ENCODE peak calls at places on chromosome 5, in seven cellular contexts. One of them, this sample, is unnamed.

GRCh38 chr5:172149073-172149472 is 39.0 kb downstream of the STK10 start:
- DNase-seq in HFFc6: peak
- DNase-seq in lung: no peak
- DNase-seq in NB4: no peak
- DNase-seq in AG04450: peak
- DNase-seq in PC-3: no peak
- DNase-seq in left ventricle myocardium inferior: no peak
- DNase-seq in this sample: no peak

GRCh38 chr5:167912944-167913343 is 378.5 kb upstream of the WWC1 start:
- DNase-seq in HFFc6: no peak
- DNase-seq in lung: no peak
- DNase-seq in left ventricle myocardium inferior: no peak
- DNase-seq in AG04450: no peak
- DNase-seq in PC-3: no peak
- DNase-seq in NB4: no peak
- DNase-seq in this sample: no peak

GRCh38 chr5:51731641-51732040 is 348.4 kb downstream of the ISL1 start:
- DNase-seq in lung: no peak
- DNase-seq in AG04450: no peak
- DNase-seq in HFFc6: no peak
- DNase-seq in left ventricle myocardium inferior: no peak
- DNase-seq in PC-3: no peak
- DNase-seq in NB4: no peak
- DNase-seq in this sample: no peak

GRCh38 chr5:157719231-157719630 is 12.0 kb upstream of the THG1L start:
- DNase-seq in NB4: no peak
- DNase-seq in left ventricle myocardium inferior: no peak
- DNase-seq in HFFc6: no peak
- DNase-seq in PC-3: no peak
- DNase-seq in lung: no peak
- DNase-seq in AG04450: no peak
- DNase-seq in this sample: no peak

GRCh38 chr5:169740435-169740834 is 103.4 kb downstream of the DOCK2 start:
- DNase-seq in PC-3: no peak
- DNase-seq in AG04450: no peak
- DNase-seq in left ventricle myocardium inferior: no peak
- DNase-seq in lung: no peak
- DNase-seq in HFFc6: no peak
- DNase-seq in NB4: no peak
- DNase-seq in this sample: no peak

GRCh38 chr5:14983666-14984441 is 112.3 kb upstream of the ANKH start:
- DNase-seq in left ventricle myocardium inferior: no peak
- DNase-seq in lung: no peak
- DNase-seq in HFFc6: no peak
- DNase-seq in NB4: peak
- DNase-seq in AG04450: no peak
- DNase-seq in PC-3: no peak
- DNase-seq in this sample: no peak

GRCh38 chr5:10151656-10152055 is 98.0 kb downstream of the ATPSCKMT start:
- DNase-seq in PC-3: peak
- DNase-seq in lung: no peak
- DNase-seq in left ventricle myocardium inferior: no peak
- DNase-seq in AG04450: no peak
- DNase-seq in HFFc6: no peak
- DNase-seq in NB4: no peak
- DNase-seq in this sample: no peak

GRCh38 chr5:32147236-32147635 is 26.9 kb downstream of the GOLPH3 start:
- DNase-seq in AG04450: no peak
- DNase-seq in PC-3: no peak
- DNase-seq in left ventricle myocardium inferior: no peak
- DNase-seq in HFFc6: no peak
- DNase-seq in NB4: peak
- DNase-seq in lung: no peak
- DNase-seq in this sample: no peak

GRCh38 chr5:134649163-134649916 is 755 bp downstream of the SEC24A start:
- DNase-seq in AG04450: no peak
- DNase-seq in PC-3: no peak
- DNase-seq in HFFc6: no peak
- DNase-seq in NB4: peak
- DNase-seq in lung: no peak
- DNase-seq in left ventricle myocardium inferior: no peak
- DNase-seq in this sample: no peak

GRCh38 chr5:150640311-150641005 is at the start of gene SYNPO:
- DNase-seq in lung: peak
- DNase-seq in AG04450: peak
- DNase-seq in PC-3: peak
- DNase-seq in left ventricle myocardium inferior: peak
- DNase-seq in NB4: peak
- DNase-seq in HFFc6: peak
- DNase-seq in this sample: no peak
- TF ChIP-seq CTCF in lung: no peak
- TF ChIP-seq CTCF in AG04450: no peak
- TF ChIP-seq CTCF in PC-3: peak
- TF ChIP-seq CTCF in left ventricle myocardium inferior: no peak
- TF ChIP-seq CTCF in NB4: no peak
- TF ChIP-seq CTCF in HFFc6: peak
- TF ChIP-seq CTCF in this sample: no peak

DNA sequence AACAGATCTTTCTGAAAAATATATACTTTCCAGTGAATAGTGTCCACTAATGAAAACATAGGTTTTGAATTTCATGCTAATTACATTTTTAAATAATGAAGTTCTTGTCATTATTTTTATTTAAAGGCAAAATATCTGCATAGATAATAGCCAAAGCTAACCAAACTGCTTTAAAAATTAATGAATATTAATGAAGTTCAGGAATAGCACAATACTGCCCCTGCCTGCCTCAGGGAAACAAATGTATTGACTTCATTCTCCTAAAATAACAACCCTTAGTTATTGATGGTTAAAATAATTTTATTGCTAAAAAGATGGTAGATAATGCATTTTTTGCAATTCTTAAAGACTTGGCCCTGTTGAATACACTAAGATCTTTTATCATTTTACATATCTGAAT is 103.6 kb upstream of the SSBP2 start:
- DNase-seq in lung: no peak
- DNase-seq in HFFc6: no peak
- DNase-seq in PC-3: no peak
- DNase-seq in NB4: no peak
- DNase-seq in AG04450: no peak
- DNase-seq in left ventricle myocardium inferior: no peak
- DNase-seq in this sample: no peak
- TF ChIP-seq CTCF in lung: no peak
- TF ChIP-seq CTCF in HFFc6: peak
- TF ChIP-seq CTCF in PC-3: peak
- TF ChIP-seq CTCF in NB4: no peak
- TF ChIP-seq CTCF in AG04450: peak
- TF ChIP-seq CTCF in left ventricle myocardium inferior: peak
- TF ChIP-seq CTCF in this sample: peak

DNA sequence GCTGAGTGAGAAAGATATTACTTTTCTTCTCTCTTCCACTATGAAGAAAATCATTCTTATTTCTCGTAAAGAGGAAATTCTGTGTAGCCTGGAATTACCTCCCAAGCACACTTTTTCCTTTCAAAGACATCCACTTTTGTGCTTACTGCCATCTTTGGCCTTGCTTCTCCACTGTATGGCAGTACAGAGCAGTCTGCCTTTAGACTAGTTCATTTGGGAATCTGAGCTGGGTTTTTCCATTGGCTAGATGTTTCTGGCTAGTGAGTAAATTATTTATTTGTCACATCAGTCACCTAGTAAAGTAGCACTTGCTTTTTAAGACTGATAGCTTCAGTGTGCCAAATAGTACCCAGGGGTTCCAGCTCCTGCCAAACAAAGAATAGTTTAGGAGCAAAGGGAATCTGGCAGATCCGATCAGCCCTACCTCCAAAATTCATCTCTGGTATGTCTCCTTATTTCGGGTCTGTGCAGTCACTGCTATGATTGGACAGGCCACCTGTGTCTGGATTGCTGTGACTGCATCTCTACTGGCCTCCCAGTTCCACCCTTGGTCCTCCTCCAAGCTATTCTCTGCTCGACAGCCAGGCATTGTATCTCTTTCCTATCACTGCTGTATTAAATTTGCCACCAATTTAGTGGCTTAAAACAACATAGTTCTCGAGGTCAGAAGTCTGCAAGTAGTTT is 97.6 kb downstream of the NUDT12 start:
- DNase-seq in HFFc6: peak
- DNase-seq in left ventricle myocardium inferior: no peak
- DNase-seq in PC-3: peak
- DNase-seq in AG04450: no peak
- DNase-seq in NB4: no peak
- DNase-seq in lung: no peak
- DNase-seq in this sample: no peak
- TF ChIP-seq CTCF in HFFc6: peak
- TF ChIP-seq CTCF in left ventricle myocardium inferior: no peak
- TF ChIP-seq CTCF in PC-3: no peak
- TF ChIP-seq CTCF in AG04450: peak
- TF ChIP-seq CTCF in NB4: no peak
- TF ChIP-seq CTCF in lung: no peak
- TF ChIP-seq CTCF in this sample: no peak

GRCh38 chr5:137754236-137754960 is at the start of gene HNRNPA0:
- DNase-seq in PC-3: peak
- DNase-seq in NB4: peak
- DNase-seq in AG04450: peak
- DNase-seq in left ventricle myocardium inferior: peak
- DNase-seq in HFFc6: peak
- DNase-seq in lung: peak
- DNase-seq in this sample: peak
- TF ChIP-seq CTCF in PC-3: no peak
- TF ChIP-seq CTCF in NB4: no peak
- TF ChIP-seq CTCF in AG04450: no peak
- TF ChIP-seq CTCF in left ventricle myocardium inferior: peak
- TF ChIP-seq CTCF in HFFc6: no peak
- TF ChIP-seq CTCF in lung: no peak
- TF ChIP-seq CTCF in this sample: no peak

DNA sequence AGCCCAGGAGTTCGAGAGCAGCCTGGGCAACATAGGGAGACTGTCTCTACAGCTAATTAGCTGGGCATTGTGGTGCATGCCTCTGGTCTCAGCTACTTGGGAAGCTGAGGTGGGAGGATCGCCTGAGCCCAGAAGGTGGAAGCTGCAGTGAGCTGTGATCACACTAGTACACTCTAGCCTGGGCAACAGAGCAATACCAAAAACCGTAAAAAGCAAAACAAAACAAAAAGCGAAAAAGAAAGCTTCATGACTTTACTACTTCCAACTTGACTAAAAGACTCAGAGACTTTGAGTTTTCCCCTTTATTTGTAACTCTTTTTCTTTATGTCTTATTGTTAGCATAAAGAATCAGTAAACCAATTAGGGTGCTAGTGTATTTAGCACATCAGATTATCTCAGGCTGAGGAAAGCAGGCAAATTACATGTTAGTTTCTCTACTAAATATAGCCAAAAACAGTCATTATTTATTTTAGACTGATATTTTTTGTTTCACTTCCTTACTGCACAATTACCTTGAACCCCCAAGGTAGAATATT is 5.4 kb downstream of the RAD17 start:
- DNase-seq in AG04450: no peak
- DNase-seq in NB4: no peak
- DNase-seq in PC-3: no peak
- DNase-seq in HFFc6: no peak
- DNase-seq in left ventricle myocardium inferior: no peak
- DNase-seq in lung: no peak
- DNase-seq in this sample: no peak
- TF ChIP-seq CTCF in AG04450: no peak
- TF ChIP-seq CTCF in NB4: no peak
- TF ChIP-seq CTCF in PC-3: no peak
- TF ChIP-seq CTCF in HFFc6: no peak
- TF ChIP-seq CTCF in left ventricle myocardium inferior: no peak
- TF ChIP-seq CTCF in lung: no peak
- TF ChIP-seq CTCF in this sample: no peak